ENCODE peak calls at places on chromosomes 11 and 22, in five cellular contexts. Q is spleen, O is heart right ventricle, F is GM12865, Y is endothelial cell. P is an unnamed sample.

GRCh38 chr11:13384837-13385417 is 78.1 kb downstream of the BTBD10 start:
- DNase-seq in Q (no peak), O (no peak), F (peak; percentile 39), Y (peak; percentile 60), P (peak; percentile 62)

GRCh38 chr22:40346178-40347064 is at the start of gene ADSL:
- DNase-seq in Q (peak; percentile 97), O (peak; percentile 90), F (peak; percentile 91), Y (peak; percentile 89), P (peak; percentile 92)

GRCh38 chr22:23542933-23543332 is 37.2 kb downstream of the IGLL1 start:
- DNase-seq in Q (no peak), O (no peak), F (no peak), Y (no peak), P (no peak)

GRCh38 chr11:12186683-12187082 is 76.3 kb downstream of the MICAL2 start:
- DNase-seq in Q (no peak), O (no peak), F (no peak), Y (no peak), P (no peak)

GRCh38 chr11:38384568-38384967 is 1786.5 kb upstream of the RAG2 start:
- DNase-seq in Q (no peak), O (no peak), F (no peak), Y (no peak), P (no peak)

GRCh38 chr11:67432655-67433349 is 4.5 kb downstream of the RPS6KB2 start:
- DNase-seq in Q (peak; percentile 80), O (no peak), F (no peak), Y (no peak), P (peak; percentile 13)

GRCh38 chr11:83326326-83326725 is 40.2 kb upstream of the CCDC90B start:
- DNase-seq in Q (no peak), O (no peak), F (no peak), Y (no peak), P (no peak)

GRCh38 chr22:45626198-45626651 is 45.4 kb upstream of the ATXN10 start:
- DNase-seq in Q (peak; percentile 39), O (no peak), F (no peak), Y (no peak), P (no peak)

GRCh38 chr11:64356498-64357411 is 2.2 kb upstream of the RPS6KA4 start:
- DNase-seq in Q (no peak), O (no peak), F (peak; percentile 52), Y (peak; percentile 85), P (peak; percentile 70)

GRCh38 chr11:115941481-115941993 is 437.3 kb upstream of the CADM1 start:
- DNase-seq in Q (no peak), O (peak; percentile 47), F (peak; percentile 66), Y (no peak), P (peak; percentile 9)

GRCh38 chr22:21446128-21446826 is 20.9 kb upstream of the TMEM191C start:
- DNase-seq in Q (peak; percentile 64), O (no peak), F (no peak), Y (peak; percentile 3), P (no peak)

GRCh38 chr11:2294340-2295290 is 7.1 kb downstream of the C11orf21 start:
- DNase-seq in Q (no peak), O (no peak), F (no peak), Y (peak; percentile 1), P (no peak)

GRCh38 chr22:44901301-44901700 is 108.5 kb downstream of the PHF21B start:
- DNase-seq in Q (no peak), O (no peak), F (no peak), Y (no peak), P (no peak)

GRCh38 chr22:49664371-49664881 is 163.2 kb downstream of the BRD1 start:
- DNase-seq in Q (no peak), O (no peak), F (no peak), Y (no peak), P (no peak)

GRCh38 chr11:128244896-128245295 is 342.5 kb downstream of the ETS1 start:
- DNase-seq in Q (no peak), O (no peak), F (no peak), Y (no peak), P (no peak)

GRCh38 chr11:128246364-128247234 is 340.8 kb downstream of the ETS1 start:
- DNase-seq in Q (no peak), O (no peak), F (no peak), Y (no peak), P (no peak)

GRCh38 chr11:128247235-128247594 is 340.1 kb downstream of the ETS1 start:
- DNase-seq in Q (no peak), O (no peak), F (no peak), Y (no peak), P (no peak)

GRCh38 chr11:128251140-128251539 is 336.2 kb downstream of the ETS1 start:
- DNase-seq in Q (no peak), O (no peak), F (no peak), Y (no peak), P (no peak)

DNA sequence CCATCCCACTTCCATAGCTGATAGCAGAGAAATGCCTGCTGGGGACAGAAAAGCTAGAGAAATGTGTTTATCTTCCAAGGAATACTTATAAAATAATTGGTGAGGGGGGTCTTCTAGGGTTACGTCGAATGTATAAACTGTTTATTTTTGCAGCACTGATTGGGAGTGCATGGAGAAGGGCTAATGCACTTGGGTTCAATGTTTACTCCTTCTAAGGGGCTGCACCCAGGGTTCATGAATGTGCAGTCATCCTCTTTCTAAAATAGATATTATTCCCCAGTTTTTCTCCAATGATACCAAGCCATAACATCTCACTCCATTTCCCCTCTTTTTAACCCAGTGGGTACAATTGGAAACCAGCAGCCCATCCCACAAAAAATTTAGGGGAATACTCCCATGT is 336.9 kb downstream of the ETS1 start:
- DNase-seq in Q (no peak), O (no peak), F (no peak), Y (no peak), P (no peak)
- TF ChIP-seq CTCF in Q (no peak), O (no peak), F (no peak), Y (no peak), P (no peak)

DNA sequence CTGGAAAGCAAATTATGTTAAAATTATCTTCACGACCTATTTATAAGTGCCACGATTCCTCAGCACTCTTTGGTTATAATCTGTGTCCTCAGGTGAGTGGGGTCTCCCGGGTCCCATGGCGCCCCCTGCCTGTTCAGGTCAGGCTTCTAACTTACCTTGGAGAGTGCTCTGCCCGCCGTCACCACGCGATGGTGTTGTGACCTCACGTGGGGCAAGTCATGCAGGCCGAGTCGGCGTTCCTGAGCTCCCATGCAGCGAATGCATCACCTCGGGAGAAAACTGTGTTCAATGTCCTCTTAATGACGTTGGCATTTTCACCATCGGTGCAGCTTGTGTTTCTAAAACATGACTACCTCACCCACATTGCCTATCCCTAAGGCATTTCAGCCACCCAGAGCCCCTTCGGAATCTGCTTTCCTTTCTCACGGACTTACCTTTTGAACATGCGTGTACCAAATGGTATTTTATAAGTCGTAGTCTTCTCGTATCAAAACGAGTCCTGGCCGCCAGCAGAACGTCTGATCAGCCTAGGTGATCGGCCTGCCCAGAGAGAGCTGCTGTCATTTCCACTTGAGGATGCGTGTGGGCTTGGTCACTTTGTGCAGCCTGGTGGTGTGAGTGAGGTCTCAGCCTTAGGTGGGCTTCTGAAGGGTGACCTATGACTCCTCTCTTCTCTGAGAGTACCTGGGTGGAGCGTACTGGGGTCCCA is 64.8 kb downstream of the TBC1D22A start:
- DNase-seq in Q (no peak), O (no peak), F (no peak), Y (peak; percentile 54), P (peak; percentile 19)
- TF ChIP-seq CTCF in Q (no peak), O (no peak), F (no peak), Y (peak; percentile 30), P (no peak)

GRCh38 chr11:93772123-93772522 is 12.0 kb upstream of the MED17 start:
- DNase-seq in Q (no peak), O (no peak), F (no peak), Y (no peak), P (no peak)

GRCh38 chr11:93770160-93770559 is 13.9 kb upstream of the MED17 start:
- DNase-seq in Q (no peak), O (no peak), F (no peak), Y (no peak), P (no peak)

GRCh38 chr11:93773601-93774200 is 10.4 kb upstream of the MED17 start:
- DNase-seq in Q (no peak), O (no peak), F (no peak), Y (no peak), P (no peak)

GRCh38 chr11:93773045-93773477 is 11.0 kb upstream of the MED17 start:
- DNase-seq in Q (no peak), O (no peak), F (no peak), Y (no peak), P (no peak)

DNA sequence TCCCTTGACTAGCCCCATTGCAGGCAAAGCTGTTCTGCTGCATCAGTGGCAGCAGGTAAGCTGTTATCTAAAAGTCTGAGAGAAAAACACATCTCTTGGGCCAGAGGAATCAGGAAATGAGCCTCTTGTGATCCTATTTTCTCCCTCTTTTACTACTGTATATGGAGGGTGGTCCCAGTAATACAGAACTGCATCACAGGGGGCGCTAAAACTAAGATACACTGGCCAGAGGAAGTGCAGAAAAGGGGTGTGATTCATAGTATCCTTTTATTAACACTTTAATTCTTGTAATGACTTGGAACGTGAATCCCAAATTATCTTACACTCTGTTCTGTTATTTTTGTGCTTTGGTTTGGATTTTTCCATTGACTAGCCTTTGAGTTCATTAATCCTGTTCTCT is 8.8 kb upstream of the MED17 start:
- DNase-seq in Q (no peak), O (no peak), F (no peak), Y (peak; percentile 13), P (peak; percentile 53)
- TF ChIP-seq CTCF in Q (no peak), O (peak; percentile 17), F (peak; percentile 24), Y (peak; percentile 31), P (peak; percentile 17)

GRCh38 chr11:71247551-71248250 is 4.7 kb downstream of the SHANK2 start:
- DNase-seq in Q (peak; percentile 55), O (peak; percentile 64), F (no peak), Y (no peak), P (no peak)
- TF ChIP-seq CTCF in Q (no peak), O (no peak), F (no peak), Y (no peak), P (no peak)

GRCh38 chr22:20084547-20085413 is 4.7 kb downstream of the DGCR8 start:
- DNase-seq in Q (peak; percentile 74), O (no peak), F (no peak), Y (peak; percentile 52), P (peak; percentile 57)
- TF ChIP-seq CTCF in Q (peak; percentile 47), O (peak; percentile 39), F (peak; percentile 37), Y (peak; percentile 36), P (peak; percentile 54)

DNA sequence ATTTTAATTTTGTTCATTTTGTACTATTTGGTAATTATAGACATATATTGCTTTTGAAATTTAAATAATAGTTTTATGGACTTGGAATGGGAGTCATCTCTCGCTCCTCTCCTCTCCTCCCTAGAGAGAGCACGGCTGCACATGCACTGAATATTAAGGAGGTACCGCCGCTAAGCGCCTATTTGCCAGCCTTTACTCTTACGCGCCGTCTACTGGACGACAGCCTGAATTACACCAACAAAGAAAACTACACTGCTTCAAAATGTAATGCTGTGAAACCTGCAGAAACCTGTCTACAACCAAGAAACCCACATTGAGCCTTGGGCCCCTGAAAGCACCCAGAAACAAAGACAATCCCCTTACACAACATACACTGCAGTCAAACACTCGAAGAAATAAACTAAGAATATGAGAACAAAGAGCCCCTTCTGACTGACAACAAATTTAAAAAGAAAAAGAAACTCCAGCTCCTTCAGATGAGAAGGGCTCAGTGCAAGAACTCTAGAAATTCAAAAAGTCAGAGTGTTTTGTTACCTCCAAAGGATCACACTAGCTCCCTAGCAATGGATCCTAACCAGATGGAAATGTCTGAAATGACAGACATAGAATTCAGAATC is 737.2 kb downstream of the LRRC4C start:
- DNase-seq in Q (no peak), O (no peak), F (peak; percentile 44), Y (peak; percentile 49), P (peak; percentile 9)
- TF ChIP-seq CTCF in Q (peak; percentile 23), O (peak; percentile 41), F (peak; percentile 71), Y (peak; percentile 81), P (peak; percentile 60)